ENCODE peak calls at places on chromosomes 7 and 10, in eight cellular contexts. E, C, G, V, Q, O, U and I are unnamed samples.

GRCh38 chr7:155214328-155214986 is 83.2 kb upstream of the INSIG1 start:
- DNase-seq in E (peak), C (peak), G (peak), V (no peak), Q (no peak), O (peak), U (no peak), I (no peak)

GRCh38 chr7:100595188-100595587 is 7.0 kb upstream of the PCOLCE start:
- DNase-seq in E (no peak), C (no peak), G (no peak), V (no peak), Q (no peak), O (no peak), U (no peak), I (no peak)

GRCh38 chr7:110766874-110767273 is 324.1 kb upstream of the LRRN3 start:
- DNase-seq in E (no peak), C (no peak), G (no peak), V (no peak), Q (no peak), O (peak), U (no peak), I (no peak)

GRCh38 chr7:113636727-113637421 is 281.9 kb downstream of the PPP1R3A start:
- DNase-seq in E (no peak), C (no peak), G (peak), V (peak), Q (peak), O (no peak), U (no peak), I (no peak)

GRCh38 chr7:84136336-84136735 is 58.3 kb downstream of the SEMA3A start:
- DNase-seq in E (no peak), C (no peak), G (no peak), V (no peak), Q (no peak), O (no peak), U (no peak), I (no peak)

GRCh38 chr10:11165591-11166543 is 148.2 kb downstream of the CELF2 start:
- DNase-seq in E (peak), C (no peak), G (peak), V (no peak), Q (no peak), O (no peak), U (peak), I (peak)

GRCh38 chr7:102313997-102314780 is 27.5 kb downstream of the SH2B2 start:
- DNase-seq in E (no peak), C (no peak), G (no peak), V (no peak), Q (no peak), O (no peak), U (no peak), I (no peak)

GRCh38 chr7:77811895-77812685 is 13.5 kb downstream of the PHTF2 start:
- DNase-seq in E (no peak), C (no peak), G (peak), V (peak), Q (no peak), O (peak), U (no peak), I (no peak)

GRCh38 chr10:79413196-79413595 is 32.2 kb downstream of the ZCCHC24 start:
- DNase-seq in E (peak), C (peak), G (peak), V (peak), Q (peak), O (no peak), U (no peak), I (no peak)

GRCh38 chr10:132464256-132465192 is 67.5 kb downstream of the PWWP2B start:
- DNase-seq in E (peak), C (peak), G (peak), V (no peak), Q (no peak), O (no peak), U (no peak), I (no peak)

GRCh38 chr7:1919539-1920265 is 249.6 kb downstream of the ELFN1 start:
- DNase-seq in E (no peak), C (no peak), G (peak), V (peak), Q (no peak), O (no peak), U (no peak), I (no peak)

GRCh38 chr10:1573981-1574380 is 163.3 kb downstream of the ADARB2 start:
- DNase-seq in E (peak), C (no peak), G (no peak), V (no peak), Q (no peak), O (no peak), U (no peak), I (no peak)

GRCh38 chr7:24718977-24719491 is 38.2 kb downstream of the GSDME start:
- DNase-seq in E (peak), C (no peak), G (no peak), V (no peak), Q (no peak), O (peak), U (no peak), I (no peak)

GRCh38 chr7:141573511-141573910 is 22.3 kb downstream of the AGK start:
- DNase-seq in E (no peak), C (no peak), G (no peak), V (no peak), Q (no peak), O (no peak), U (no peak), I (no peak)
- H3K27ac ChIP-seq in E (no peak), C (no peak), G (no peak), V (no peak), Q (no peak), O (no peak), U (no peak), I (no peak)

GRCh38 chr7:52569151-52569550 is 466.3 kb upstream of the POM121L12 start:
- DNase-seq in E (no peak), C (no peak), G (no peak), V (no peak), Q (no peak), O (no peak), U (no peak), I (no peak)
- H3K27ac ChIP-seq in E (no peak), C (no peak), G (no peak), V (no peak), Q (no peak), O (no peak), U (no peak), I (no peak)

GRCh38 chr7:21367081-21367480 is 60.8 kb upstream of the SP4 start:
- DNase-seq in E (no peak), C (no peak), G (no peak), V (no peak), Q (no peak), O (peak), U (no peak), I (no peak)

GRCh38 chr7:21368317-21368716 is 59.6 kb upstream of the SP4 start:
- DNase-seq in E (no peak), C (no peak), G (no peak), V (no peak), Q (no peak), O (no peak), U (no peak), I (no peak)

GRCh38 chr7:21364838-21365267 is 63.0 kb upstream of the SP4 start:
- DNase-seq in E (no peak), C (no peak), G (no peak), V (no peak), Q (no peak), O (peak), U (no peak), I (no peak)

GRCh38 chr7:21367537-21367936 is 60.3 kb upstream of the SP4 start:
- DNase-seq in E (no peak), C (no peak), G (no peak), V (no peak), Q (no peak), O (no peak), U (no peak), I (no peak)

GRCh38 chr7:21365866-21366624 is 61.8 kb upstream of the SP4 start:
- DNase-seq in E (no peak), C (no peak), G (peak), V (peak), Q (peak), O (peak), U (peak), I (no peak)
- H3K27ac ChIP-seq in E (no peak), C (no peak), G (no peak), V (no peak), Q (no peak), O (peak), U (peak), I (no peak)

DNA sequence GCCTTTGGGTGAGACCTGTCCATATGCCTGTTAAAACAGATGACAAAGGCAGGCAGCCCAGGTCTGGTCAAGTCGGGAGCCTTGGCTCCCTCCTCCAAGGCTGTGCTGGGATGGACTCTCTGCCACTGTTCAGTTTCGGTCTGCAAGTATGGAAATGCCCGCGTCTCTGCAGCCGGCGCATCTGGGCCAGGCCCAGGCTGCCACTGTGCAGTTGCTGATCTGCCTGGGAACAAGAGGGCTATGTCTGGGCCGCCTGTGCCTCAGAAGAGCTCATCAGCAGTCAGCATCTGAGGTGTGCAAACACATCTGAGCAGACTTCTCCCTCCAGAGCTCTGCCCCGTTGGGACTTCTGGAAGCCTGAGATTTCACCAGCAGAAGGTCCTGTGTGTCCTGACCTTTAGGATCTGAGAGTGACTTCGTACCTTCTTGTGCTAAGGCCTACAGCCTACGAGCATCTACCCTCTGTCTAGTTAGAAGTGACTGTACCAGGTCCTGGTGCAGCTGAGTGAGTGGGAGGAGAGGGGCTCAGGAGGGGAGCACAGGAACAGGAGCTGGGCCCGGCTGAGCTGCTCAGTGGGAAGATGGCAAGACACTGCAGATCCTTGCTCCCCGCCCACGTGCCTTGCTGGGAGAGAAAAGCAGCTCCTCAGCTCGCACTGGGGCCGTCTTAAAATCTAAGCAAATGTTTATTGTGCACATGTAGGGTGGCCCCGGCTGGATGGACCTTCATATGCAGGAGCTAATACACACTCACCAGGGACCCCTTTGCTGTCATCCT is 50.9 kb downstream of the DOCK1 start:
- DNase-seq in E (no peak), C (no peak), G (peak), V (no peak), Q (no peak), O (no peak), U (no peak), I (no peak)
- H3K27ac ChIP-seq in E (no peak), C (peak), G (no peak), V (no peak), Q (no peak), O (no peak), U (no peak), I (no peak)

GRCh38 chr10:121288864-121289659 is 309.2 kb downstream of the FGFR2 start:
- DNase-seq in E (no peak), C (no peak), G (no peak), V (no peak), Q (no peak), O (no peak), U (no peak), I (no peak)
- H3K27ac ChIP-seq in E (no peak), C (no peak), G (no peak), V (no peak), Q (no peak), O (no peak), U (no peak), I (no peak)

GRCh38 chr7:116583653-116584052 is 58.8 kb downstream of the CAV1 start:
- DNase-seq in E (no peak), C (no peak), G (peak), V (no peak), Q (no peak), O (no peak), U (no peak), I (no peak)
- H3K27ac ChIP-seq in E (peak), C (peak), G (peak), V (peak), Q (peak), O (no peak), U (peak), I (peak)